ENCODE peak calls at places on chromosomes 2 and 18, in five cellular contexts. B is breast epithelium, S is GM23338, C is HCT116, K is H1. A is an unnamed sample.
A peak's percentile ranks its signal among the peaks of the same experiment; 100 is the strongest.

GRCh38 chr2:235494716-235495372 is 1.0 kb downstream of the AGAP1 start:
- DNase-seq in B (peak; percentile 29), S (peak; percentile 54), K (no peak), C (no peak), A (no peak)

GRCh38 chr2:226649871-226650660 is 149.6 kb downstream of the IRS1 start:
- DNase-seq in S (peak; percentile 78), B (peak; percentile 88), K (peak; percentile 71), C (peak; percentile 97), A (no peak)

GRCh38 chr2:141497262-141497661 is 633.6 kb downstream of the LRP1B start:
- DNase-seq in S (no peak), C (no peak), B (no peak), K (no peak), A (no peak)

GRCh38 chr2:105584437-105585010 is 160.2 kb upstream of the NCK2 start:
- DNase-seq in S (no peak), C (no peak), B (no peak), K (no peak), A (no peak)

GRCh38 chr2:40213071-40213470 is 238.8 kb downstream of the SLC8A1 start:
- DNase-seq in C (no peak), S (peak; percentile 18), B (no peak), K (no peak), A (no peak)

GRCh38 chr2:196266855-196267254 is 95.5 kb upstream of the STK17B start:
- DNase-seq in K (no peak), S (no peak), C (no peak), B (no peak), A (no peak)

GRCh38 chr2:20436716-20437470 is 10.0 kb upstream of the RHOB start:
- DNase-seq in K (no peak), C (no peak), B (no peak), S (no peak), A (no peak)

GRCh38 chr2:229489016-229489415 is 217.9 kb upstream of the PID1 start:
- DNase-seq in B (no peak), C (no peak), K (no peak), S (no peak), A (no peak)

GRCh38 chr2:36468463-36469266 is 113.1 kb downstream of the CRIM1 start:
- DNase-seq in K (no peak), B (no peak), S (no peak), C (no peak), A (no peak)

GRCh38 chr2:196433116-196433515 is 206.4 kb upstream of the CCDC150 start:
- DNase-seq in S (no peak), K (no peak), B (no peak), C (no peak), A (no peak)

GRCh38 chr2:204453730-204454167 is 91.5 kb upstream of the PARD3B start:
- DNase-seq in C (no peak), S (peak; percentile 37), B (no peak), K (no peak), A (no peak)

GRCh38 chr18:8661754-8662573 is 43.4 kb upstream of the MTCL1 start:
- DNase-seq in S (peak; percentile 94), K (peak; percentile 56), C (no peak), B (no peak), A (no peak)

GRCh38 chr2:8458461-8459459 is 223.1 kb upstream of the ID2 start:
- DNase-seq in C (no peak), B (no peak), S (no peak), K (no peak), A (no peak)

GRCh38 chr2:15293262-15293937 is 267.7 kb downstream of the NBAS start:
- DNase-seq in C (no peak), B (no peak), S (no peak), K (no peak), A (no peak)

GRCh38 chr2:19669605-19670004 is 232.2 kb downstream of the TTC32 start:
- DNase-seq in K (no peak), C (no peak), S (no peak), B (no peak), A (no peak)

GRCh38 chr2:88307817-88308216 is 137.7 kb downstream of the THNSL2 start:
- DNase-seq in C (peak; percentile 51), K (peak; percentile 13), B (no peak), S (peak; percentile 78), A (no peak)

GRCh38 chr2:241469746-241470145 is 38.6 kb downstream of the STK25 start:
- DNase-seq in C (no peak), S (no peak), B (no peak), K (no peak), A (no peak)

GRCh38 chr2:216298719-216299118 is 73.6 kb downstream of the MARCHF4 start:
- DNase-seq in K (no peak), B (no peak), C (no peak), S (no peak), A (no peak)

GRCh38 chr2:18439716-18440115 is 120.7 kb downstream of the RDH14 start:
- DNase-seq in B (no peak), K (no peak), S (no peak), C (no peak), A (no peak)

GRCh38 chr2:11872948-11873269 is 126.5 kb downstream of the LPIN1 start:
- DNase-seq in B (no peak), K (no peak), C (no peak), S (no peak), A (peak; percentile 40)

DNA sequence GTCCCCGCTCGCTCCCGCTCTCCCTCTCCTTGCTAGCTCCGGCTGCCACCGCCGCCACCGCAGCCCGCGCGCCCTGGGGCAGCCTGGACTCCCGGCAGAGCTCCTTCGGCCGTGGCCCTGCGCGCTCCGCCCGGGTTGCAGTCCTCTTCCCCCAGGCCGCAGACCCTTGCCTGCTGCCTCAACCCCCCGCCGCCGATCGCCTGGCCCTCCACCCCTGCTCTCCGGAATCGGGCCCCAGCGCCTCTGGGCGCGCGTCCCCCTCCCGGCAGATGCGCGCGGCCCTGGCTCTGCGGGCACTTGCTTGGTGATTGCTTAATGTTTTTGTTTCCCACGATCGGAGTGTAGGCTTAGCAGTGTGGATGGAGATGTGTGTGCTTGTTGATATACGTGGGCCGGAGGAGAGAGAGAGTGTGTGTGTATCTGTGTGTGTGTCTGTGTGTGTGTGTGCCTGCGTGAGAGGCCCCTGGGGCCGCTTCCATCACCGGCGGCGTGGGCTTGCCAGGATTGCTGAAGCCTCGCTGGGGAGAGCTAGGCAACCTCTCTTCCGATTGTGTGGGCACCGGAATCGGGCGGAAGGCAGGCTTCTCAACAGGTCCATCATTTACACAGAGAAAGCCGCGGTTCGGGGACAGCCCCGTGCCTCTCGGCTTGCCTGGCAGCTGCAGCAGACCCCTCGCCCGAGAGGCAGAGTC is 877 bp downstream of the INHBB start:
- DNase-seq in C (no peak), K (no peak), S (peak; percentile 55), B (no peak), A (no peak)
- TF ChIP-seq POLR2AphosphoS5 in C (no peak), K (no peak), S (no peak), B (no peak), A (no peak)

DNA sequence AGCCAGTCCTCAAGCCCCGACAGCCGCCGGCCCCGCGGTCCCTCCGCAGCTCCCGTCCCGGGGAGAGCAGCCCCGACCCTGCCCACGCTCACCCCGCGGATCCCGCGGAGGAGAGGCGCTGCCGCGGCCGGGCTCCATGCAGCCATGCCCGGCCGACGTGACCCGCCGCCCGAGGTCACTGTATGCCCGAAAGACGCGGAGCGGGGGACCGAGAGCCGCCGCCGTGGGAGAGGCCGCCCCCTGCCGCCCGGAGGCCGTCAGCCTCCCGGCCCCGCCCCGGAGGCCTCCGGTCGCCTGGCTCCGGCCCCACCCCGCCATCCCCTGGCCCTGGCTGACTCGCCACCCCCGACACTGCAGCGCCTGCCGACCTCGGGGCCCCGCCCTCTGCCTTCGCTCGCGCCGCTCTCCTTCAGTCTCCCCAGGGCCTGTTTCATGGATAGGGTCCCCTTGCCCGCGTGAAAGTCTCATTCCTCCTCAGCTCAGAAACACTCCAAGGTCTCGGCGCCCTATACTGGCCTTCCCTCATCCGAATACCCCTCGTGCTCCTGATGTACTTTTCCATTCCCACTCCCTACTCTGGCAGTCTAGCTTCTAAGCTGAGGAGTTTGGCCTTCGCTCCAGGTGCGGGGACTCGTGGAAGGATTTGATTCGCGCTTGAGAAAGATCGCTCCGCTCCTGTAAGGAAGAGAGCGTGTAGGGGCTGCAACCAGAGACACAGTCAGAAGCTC is at the start of gene BOLA3:
- DNase-seq in K (peak; percentile 49), B (peak; percentile 61), C (peak; percentile 39), S (peak; percentile 94), A (no peak)
- TF ChIP-seq POLR2AphosphoS5 in K (peak; percentile 45), B (peak; percentile 25), C (peak; percentile 96), S (peak; percentile 84), A (no peak)

DNA sequence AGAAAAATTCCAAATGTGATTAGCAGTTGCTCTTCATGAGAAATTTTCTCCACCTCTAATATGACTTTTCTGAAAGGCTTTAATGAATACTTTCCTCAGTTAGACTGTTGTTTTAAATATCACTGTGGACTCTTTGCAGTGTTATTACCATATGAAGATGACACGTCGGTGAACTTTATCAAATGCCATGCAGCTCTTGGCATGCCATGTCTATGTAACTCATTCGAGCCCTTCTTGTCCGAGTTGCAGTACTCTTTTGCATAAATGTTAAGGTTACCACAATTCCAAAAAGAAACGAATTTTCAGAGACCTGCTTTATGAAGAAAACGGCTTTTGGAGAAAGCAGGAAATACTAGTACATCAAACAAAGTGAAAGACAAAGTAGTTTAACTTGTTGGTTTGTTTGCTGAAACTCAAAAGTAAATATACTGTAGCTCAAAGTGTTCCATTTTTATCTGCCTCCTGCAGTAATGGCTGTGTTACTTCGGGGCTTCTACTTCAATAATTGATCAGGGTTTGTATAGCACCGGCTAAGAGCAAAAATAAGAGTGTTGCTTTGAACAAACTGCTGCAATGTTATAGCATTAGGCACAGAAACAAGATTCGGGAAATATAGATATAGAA is 204.1 kb downstream of the ARHGAP15 start:
- DNase-seq in B (no peak), C (no peak), K (no peak), S (no peak), A (no peak)
- TF ChIP-seq POLR2AphosphoS5 in B (no peak), C (no peak), K (no peak), S (no peak), A (no peak)

GRCh38 chr18:52700757-52701156 is 360.8 kb downstream of the DCC start:
- DNase-seq in K (no peak), C (no peak), S (no peak), B (no peak), A (no peak)
- TF ChIP-seq POLR2AphosphoS5 in K (no peak), C (no peak), S (no peak), B (no peak), A (no peak)

DNA sequence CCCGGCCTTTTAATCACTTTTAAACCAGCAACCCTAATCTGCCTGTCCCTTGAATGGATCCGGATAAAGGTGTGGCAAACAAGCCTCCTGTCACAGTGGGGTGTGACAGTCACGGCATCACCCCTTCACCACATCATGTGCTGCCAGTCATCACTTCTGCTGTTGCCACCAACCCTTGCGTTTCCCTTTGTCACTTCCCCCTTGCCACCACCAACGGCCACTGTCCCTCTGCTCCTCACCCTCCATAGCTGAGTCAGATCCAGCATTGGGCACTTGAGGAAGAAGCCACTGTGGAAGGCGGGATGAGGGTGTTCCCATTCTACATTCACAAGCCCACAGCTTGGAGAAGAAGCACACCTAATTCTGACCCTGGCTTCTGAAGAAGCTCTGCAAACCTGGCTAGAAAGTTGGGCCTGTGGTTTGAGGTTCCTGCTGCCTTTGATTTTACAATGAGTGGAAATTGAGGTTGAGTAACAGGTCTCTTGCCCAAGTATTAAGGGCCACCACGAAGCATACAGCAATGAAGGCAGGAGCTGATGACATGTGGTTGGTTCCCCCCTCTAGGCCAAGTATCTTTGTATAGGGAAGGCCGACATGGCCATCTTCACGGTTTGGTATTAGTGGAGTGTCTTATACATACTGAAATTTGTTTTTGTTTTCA is 22.9 kb upstream of the DARS1 start:
- DNase-seq in B (peak; percentile 19), C (no peak), K (no peak), S (no peak), A (no peak)
- TF ChIP-seq POLR2AphosphoS5 in B (no peak), C (no peak), K (no peak), S (no peak), A (no peak)

GRCh38 chr2:239275871-239276812 is 124.7 kb downstream of the HDAC4 start:
- DNase-seq in S (no peak), C (no peak), B (peak; percentile 17), K (no peak), A (no peak)
- TF ChIP-seq POLR2AphosphoS5 in S (no peak), C (no peak), B (no peak), K (no peak), A (peak; percentile 18)